ENCODE peak calls at places on chromosomes 16 and 17, in five cellular contexts. One of them, this sample, is unnamed.

GRCh38 chr17:59464246-59464645 is 101.2 kb upstream of the DHX40 start:
- DNase-seq in prostate gland: no peak
- DNase-seq in A549: no peak
- DNase-seq in left ventricle myocardium inferior: no peak
- DNase-seq in GM23338: no peak
- DNase-seq in this sample: no peak

GRCh38 chr17:64092952-64093451 is 36.9 kb downstream of the ERN1 start:
- DNase-seq in GM23338: no peak
- DNase-seq in prostate gland: no peak
- DNase-seq in left ventricle myocardium inferior: no peak
- DNase-seq in A549: no peak
- DNase-seq in this sample: no peak

GRCh38 chr17:79609616-79610150 is 1.2 kb downstream of the RBFOX3 start:
- DNase-seq in prostate gland: no peak
- DNase-seq in left ventricle myocardium inferior: no peak
- DNase-seq in GM23338: peak
- DNase-seq in A549: peak
- DNase-seq in this sample: no peak

GRCh38 chr16:89332248-89333245 is 115.0 kb downstream of the ZNF778 start:
- DNase-seq in GM23338: no peak
- DNase-seq in A549: no peak
- DNase-seq in left ventricle myocardium inferior: no peak
- DNase-seq in prostate gland: no peak
- DNase-seq in this sample: no peak

GRCh38 chr16:5838071-5838470 is 740.5 kb upstream of the EEF2KMT start:
- DNase-seq in left ventricle myocardium inferior: no peak
- DNase-seq in GM23338: no peak
- DNase-seq in prostate gland: no peak
- DNase-seq in A549: no peak
- DNase-seq in this sample: no peak

GRCh38 chr17:68462381-68463210 is 5.3 kb upstream of the WIPI1 start:
- DNase-seq in prostate gland: peak
- DNase-seq in GM23338: peak
- DNase-seq in left ventricle myocardium inferior: peak
- DNase-seq in A549: peak
- DNase-seq in this sample: peak

GRCh38 chr16:30030011-30030685 is 923 bp downstream of the TLCD3B start:
- DNase-seq in prostate gland: no peak
- DNase-seq in GM23338: peak
- DNase-seq in A549: no peak
- DNase-seq in left ventricle myocardium inferior: no peak
- DNase-seq in this sample: no peak

GRCh38 chr17:27430882-27431491 is 25.3 kb upstream of the KSR1 start:
- DNase-seq in GM23338: peak
- DNase-seq in A549: peak
- DNase-seq in left ventricle myocardium inferior: peak
- DNase-seq in prostate gland: no peak
- DNase-seq in this sample: peak

GRCh38 chr16:88398874-88399178 is 16.1 kb downstream of the ZNF469 start:
- DNase-seq in GM23338: no peak
- DNase-seq in prostate gland: no peak
- DNase-seq in left ventricle myocardium inferior: no peak
- DNase-seq in A549: no peak
- DNase-seq in this sample: no peak

GRCh38 chr16:86477642-86478041 is 32.7 kb upstream of the FOXF1 start:
- DNase-seq in GM23338: no peak
- DNase-seq in left ventricle myocardium inferior: no peak
- DNase-seq in prostate gland: no peak
- DNase-seq in A549: no peak
- DNase-seq in this sample: no peak
- H3K27ac ChIP-seq in GM23338: no peak
- H3K27ac ChIP-seq in left ventricle myocardium inferior: no peak
- H3K27ac ChIP-seq in prostate gland: no peak
- H3K27ac ChIP-seq in A549: no peak
- H3K27ac ChIP-seq in this sample: no peak

GRCh38 chr16:84610385-84610784 is 7.5 kb downstream of the COTL1 start:
- DNase-seq in GM23338: no peak
- DNase-seq in left ventricle myocardium inferior: no peak
- DNase-seq in prostate gland: no peak
- DNase-seq in A549: peak
- DNase-seq in this sample: peak

GRCh38 chr16:84613408-84614071 is 4.3 kb downstream of the COTL1 start:
- DNase-seq in GM23338: no peak
- DNase-seq in prostate gland: no peak
- DNase-seq in A549: no peak
- DNase-seq in left ventricle myocardium inferior: no peak
- DNase-seq in this sample: no peak

GRCh38 chr16:84612686-84613085 is 5.2 kb downstream of the COTL1 start:
- DNase-seq in GM23338: no peak
- DNase-seq in prostate gland: no peak
- DNase-seq in left ventricle myocardium inferior: no peak
- DNase-seq in A549: no peak
- DNase-seq in this sample: no peak

GRCh38 chr16:84608281-84608680 is 9.6 kb downstream of the COTL1 start:
- DNase-seq in prostate gland: no peak
- DNase-seq in left ventricle myocardium inferior: no peak
- DNase-seq in A549: no peak
- DNase-seq in GM23338: no peak
- DNase-seq in this sample: no peak

GRCh38 chr16:84611041-84611440 is 6.8 kb downstream of the COTL1 start:
- DNase-seq in prostate gland: no peak
- DNase-seq in GM23338: no peak
- DNase-seq in A549: no peak
- DNase-seq in left ventricle myocardium inferior: no peak
- DNase-seq in this sample: no peak
- H3K27ac ChIP-seq in prostate gland: no peak
- H3K27ac ChIP-seq in GM23338: no peak
- H3K27ac ChIP-seq in A549: no peak
- H3K27ac ChIP-seq in left ventricle myocardium inferior: no peak
- H3K27ac ChIP-seq in this sample: no peak

DNA sequence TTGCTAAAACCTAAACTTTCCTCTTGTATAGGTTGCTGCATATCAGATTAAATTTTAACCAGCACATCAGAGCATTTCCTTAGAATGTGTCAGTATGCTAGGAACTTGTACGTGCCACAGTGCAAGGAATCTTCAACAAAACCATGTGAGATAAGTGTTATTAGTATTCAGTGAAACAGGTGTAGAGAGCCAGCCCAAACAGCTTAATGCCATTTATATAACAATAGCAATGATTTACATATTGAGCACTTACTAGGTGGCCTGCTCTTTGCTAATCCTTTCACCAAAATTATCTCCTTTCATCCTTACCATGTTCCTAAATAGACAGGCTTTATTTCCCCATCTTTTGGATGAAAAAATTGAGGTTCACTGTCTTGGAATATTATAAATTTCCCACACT is 485.7 kb downstream of the HS3ST4 start:
- DNase-seq in GM23338: peak
- DNase-seq in prostate gland: no peak
- DNase-seq in A549: no peak
- DNase-seq in left ventricle myocardium inferior: no peak
- DNase-seq in this sample: no peak
- H3K27ac ChIP-seq in GM23338: peak
- H3K27ac ChIP-seq in prostate gland: no peak
- H3K27ac ChIP-seq in A549: no peak
- H3K27ac ChIP-seq in left ventricle myocardium inferior: no peak
- H3K27ac ChIP-seq in this sample: no peak

DNA sequence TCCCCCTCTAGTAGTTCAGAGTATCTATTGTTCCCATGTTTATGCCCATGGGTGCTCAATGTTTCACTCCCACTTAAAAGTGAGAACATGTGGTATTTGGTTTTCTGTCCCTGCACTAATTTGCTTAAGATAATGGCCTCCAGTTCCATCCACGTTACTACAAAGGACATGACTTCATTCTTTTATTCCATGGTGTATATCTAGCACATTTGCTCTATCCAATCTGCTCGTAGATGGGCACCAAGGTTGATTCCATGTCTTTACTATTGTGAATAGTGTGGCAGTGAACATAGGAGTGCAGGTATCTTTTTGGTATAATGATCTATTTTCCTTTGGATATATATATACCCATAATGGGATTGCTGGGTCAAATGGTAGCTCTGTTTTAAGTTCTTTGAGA is 169.2 kb upstream of the TBX2 start:
- DNase-seq in left ventricle myocardium inferior: no peak
- DNase-seq in GM23338: no peak
- DNase-seq in A549: no peak
- DNase-seq in prostate gland: no peak
- DNase-seq in this sample: no peak
- H3K27ac ChIP-seq in left ventricle myocardium inferior: no peak
- H3K27ac ChIP-seq in GM23338: no peak
- H3K27ac ChIP-seq in A549: no peak
- H3K27ac ChIP-seq in prostate gland: no peak
- H3K27ac ChIP-seq in this sample: no peak

DNA sequence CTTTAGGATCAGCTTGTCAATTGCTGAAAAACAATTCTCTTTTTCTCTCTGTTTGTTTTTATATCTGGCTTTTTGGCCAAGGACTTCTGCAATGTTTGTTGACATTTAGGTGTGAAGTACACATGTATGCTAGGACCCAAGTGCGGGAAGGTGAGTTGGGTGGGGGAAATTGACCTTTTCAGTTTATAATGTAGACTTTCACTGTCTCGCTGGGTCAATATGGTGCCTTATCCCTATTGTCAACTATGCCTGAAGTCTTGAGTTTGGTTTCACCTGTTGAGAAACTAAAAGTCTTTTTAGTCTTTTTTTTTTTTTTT is 9.5 kb downstream of the WWP2 start:
- DNase-seq in GM23338: no peak
- DNase-seq in left ventricle myocardium inferior: no peak
- DNase-seq in A549: no peak
- DNase-seq in prostate gland: no peak
- DNase-seq in this sample: no peak
- H3K27ac ChIP-seq in GM23338: no peak
- H3K27ac ChIP-seq in left ventricle myocardium inferior: no peak
- H3K27ac ChIP-seq in A549: no peak
- H3K27ac ChIP-seq in prostate gland: no peak
- H3K27ac ChIP-seq in this sample: no peak

DNA sequence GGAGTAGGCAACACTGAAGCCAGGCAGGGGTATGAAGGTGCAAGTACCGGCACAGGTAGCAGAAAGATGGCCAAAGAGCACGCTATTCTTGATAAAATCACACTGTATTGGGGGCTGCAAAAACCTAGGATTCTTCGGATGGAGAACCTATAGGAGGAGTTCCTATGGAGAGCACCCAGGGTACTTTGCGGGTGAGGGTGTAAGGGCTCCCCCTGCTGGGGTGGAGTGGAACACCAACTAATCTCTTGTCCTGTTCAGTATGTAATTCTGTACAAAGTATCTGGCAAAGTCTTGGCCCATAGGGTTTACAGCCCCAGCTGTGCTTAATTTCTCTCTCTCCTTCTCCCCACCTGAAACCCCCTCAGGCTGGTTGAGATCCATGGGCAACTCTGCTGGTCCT is 393.1 kb upstream of the ASIC2 start:
- DNase-seq in GM23338: peak
- DNase-seq in prostate gland: no peak
- DNase-seq in left ventricle myocardium inferior: no peak
- DNase-seq in A549: peak
- DNase-seq in this sample: peak
- H3K27ac ChIP-seq in GM23338: no peak
- H3K27ac ChIP-seq in prostate gland: no peak
- H3K27ac ChIP-seq in left ventricle myocardium inferior: no peak
- H3K27ac ChIP-seq in A549: no peak
- H3K27ac ChIP-seq in this sample: no peak

GRCh38 chr16:73192227-73192894 is 144.4 kb upstream of the ZFHX3 start:
- DNase-seq in left ventricle myocardium inferior: no peak
- DNase-seq in prostate gland: no peak
- DNase-seq in A549: no peak
- DNase-seq in GM23338: no peak
- DNase-seq in this sample: no peak
- H3K27ac ChIP-seq in left ventricle myocardium inferior: no peak
- H3K27ac ChIP-seq in prostate gland: no peak
- H3K27ac ChIP-seq in A549: no peak
- H3K27ac ChIP-seq in GM23338: no peak
- H3K27ac ChIP-seq in this sample: no peak

DNA sequence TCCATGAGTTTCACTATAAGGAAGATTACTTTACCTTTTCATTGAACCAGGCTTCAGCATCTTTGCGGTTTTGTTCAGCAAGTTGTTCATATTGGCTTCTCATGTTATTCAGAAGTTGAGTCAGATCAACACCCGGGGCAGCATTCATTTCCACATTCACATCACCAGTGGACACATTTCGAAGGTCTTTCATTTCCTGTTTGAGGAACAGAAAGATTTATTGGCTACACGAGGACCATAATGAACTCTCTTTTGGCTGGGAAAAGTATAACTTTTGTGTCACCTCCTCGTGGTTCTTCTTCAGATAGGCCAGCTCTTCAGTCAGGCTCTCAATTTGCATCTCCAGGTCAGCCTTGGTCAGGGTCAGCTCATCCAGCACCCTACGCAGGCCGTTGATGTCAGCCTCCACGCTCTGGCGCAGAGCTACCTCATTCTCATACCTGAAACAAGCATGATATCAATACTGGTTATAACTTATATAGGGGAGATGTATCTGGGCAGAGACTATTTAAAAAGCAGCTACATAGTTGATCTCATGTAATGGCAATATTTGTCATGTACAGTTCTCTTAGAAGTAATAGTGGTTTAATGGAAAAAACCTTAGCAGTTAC is 2.1 kb downstream of the KRT10 start:
- DNase-seq in left ventricle myocardium inferior: no peak
- DNase-seq in GM23338: no peak
- DNase-seq in prostate gland: no peak
- DNase-seq in A549: no peak
- DNase-seq in this sample: no peak
- H3K27ac ChIP-seq in left ventricle myocardium inferior: peak
- H3K27ac ChIP-seq in GM23338: no peak
- H3K27ac ChIP-seq in prostate gland: no peak
- H3K27ac ChIP-seq in A549: no peak
- H3K27ac ChIP-seq in this sample: no peak

This sample was measured in RWPE1.